ENCODE peak calls at places on chromosomes 16 and 17, in six cellular contexts. One of them, this sample, is unnamed. For H3K36me3, the result is how much of the 10 kb centered on the place peaks cover.

GRCh38 chr16:59907671-59908070 is 1173.6 kb upstream of the GOT2 start:
- DNase-seq in left lung: no peak
- DNase-seq in effector memory CD4-positive, alpha-beta T cell: no peak
- DNase-seq in CD4-positive, CD25-positive, alpha-beta regulatory T cell: no peak
- DNase-seq in fibroblast of lung: no peak
- DNase-seq in brain microvascular endothelial cell: no peak
- DNase-seq in this sample: no peak

GRCh38 chr17:57143919-57144318 is 58.9 kb downstream of the AKAP1 start:
- DNase-seq in brain microvascular endothelial cell: no peak
- DNase-seq in fibroblast of lung: no peak
- DNase-seq in CD4-positive, CD25-positive, alpha-beta regulatory T cell: no peak
- DNase-seq in effector memory CD4-positive, alpha-beta T cell: no peak
- DNase-seq in left lung: no peak
- DNase-seq in this sample: no peak

GRCh38 chr17:72719582-72720493 is 372.6 kb downstream of the SLC39A11 start:
- DNase-seq in effector memory CD4-positive, alpha-beta T cell: peak
- DNase-seq in left lung: no peak
- DNase-seq in brain microvascular endothelial cell: peak
- DNase-seq in fibroblast of lung: peak
- DNase-seq in CD4-positive, CD25-positive, alpha-beta regulatory T cell: peak
- DNase-seq in this sample: no peak

GRCh38 chr16:87881327-87882200 is 12.3 kb upstream of the SLC7A5 start:
- DNase-seq in fibroblast of lung: no peak
- DNase-seq in left lung: no peak
- DNase-seq in brain microvascular endothelial cell: no peak
- DNase-seq in effector memory CD4-positive, alpha-beta T cell: no peak
- DNase-seq in CD4-positive, CD25-positive, alpha-beta regulatory T cell: no peak
- DNase-seq in this sample: no peak

GRCh38 chr17:38911081-38911730 is 14.2 kb upstream of the LASP1NB start:
- DNase-seq in effector memory CD4-positive, alpha-beta T cell: no peak
- DNase-seq in brain microvascular endothelial cell: no peak
- DNase-seq in fibroblast of lung: no peak
- DNase-seq in left lung: no peak
- DNase-seq in CD4-positive, CD25-positive, alpha-beta regulatory T cell: no peak
- DNase-seq in this sample: no peak

GRCh38 chr16:75481475-75481874 is 13.8 kb downstream of the CHST6 start:
- DNase-seq in brain microvascular endothelial cell: no peak
- DNase-seq in CD4-positive, CD25-positive, alpha-beta regulatory T cell: no peak
- DNase-seq in left lung: peak
- DNase-seq in fibroblast of lung: no peak
- DNase-seq in effector memory CD4-positive, alpha-beta T cell: no peak
- DNase-seq in this sample: no peak

GRCh38 chr17:81180836-81181810 is 15.1 kb upstream of the AATK start:
- DNase-seq in effector memory CD4-positive, alpha-beta T cell: no peak
- DNase-seq in brain microvascular endothelial cell: no peak
- DNase-seq in CD4-positive, CD25-positive, alpha-beta regulatory T cell: no peak
- DNase-seq in left lung: no peak
- DNase-seq in fibroblast of lung: no peak
- DNase-seq in this sample: no peak

GRCh38 chr17:34902761-34903325 is 58.4 kb downstream of the CCT6B start:
- DNase-seq in brain microvascular endothelial cell: no peak
- DNase-seq in CD4-positive, CD25-positive, alpha-beta regulatory T cell: no peak
- DNase-seq in effector memory CD4-positive, alpha-beta T cell: no peak
- DNase-seq in left lung: no peak
- DNase-seq in fibroblast of lung: no peak
- DNase-seq in this sample: no peak

GRCh38 chr16:65125871-65126270 is 4.0 kb upstream of the CDH11 start:
- DNase-seq in left lung: no peak
- DNase-seq in CD4-positive, CD25-positive, alpha-beta regulatory T cell: no peak
- DNase-seq in fibroblast of lung: peak
- DNase-seq in effector memory CD4-positive, alpha-beta T cell: no peak
- DNase-seq in brain microvascular endothelial cell: no peak
- DNase-seq in this sample: no peak

GRCh38 chr17:44221862-44222111 is 2.3 kb upstream of the UBTF start:
- DNase-seq in CD4-positive, CD25-positive, alpha-beta regulatory T cell: no peak
- DNase-seq in left lung: no peak
- DNase-seq in effector memory CD4-positive, alpha-beta T cell: no peak
- DNase-seq in brain microvascular endothelial cell: no peak
- DNase-seq in fibroblast of lung: no peak
- DNase-seq in this sample: no peak

GRCh38 chr16:4369006-4369766 is 2.5 kb upstream of the VASN start:
- DNase-seq in CD4-positive, CD25-positive, alpha-beta regulatory T cell: no peak
- DNase-seq in brain microvascular endothelial cell: no peak
- DNase-seq in fibroblast of lung: no peak
- DNase-seq in effector memory CD4-positive, alpha-beta T cell: no peak
- DNase-seq in left lung: no peak
- DNase-seq in this sample: no peak

GRCh38 chr17:1592751-1593629 is 30.4 kb upstream of the PITPNA start:
- DNase-seq in fibroblast of lung: no peak
- DNase-seq in CD4-positive, CD25-positive, alpha-beta regulatory T cell: no peak
- DNase-seq in left lung: no peak
- DNase-seq in effector memory CD4-positive, alpha-beta T cell: no peak
- DNase-seq in brain microvascular endothelial cell: no peak
- DNase-seq in this sample: no peak

GRCh38 chr17:32769846-32770245 is 107.1 kb downstream of the MYO1D start:
- DNase-seq in fibroblast of lung: no peak
- DNase-seq in left lung: no peak
- DNase-seq in brain microvascular endothelial cell: no peak
- DNase-seq in CD4-positive, CD25-positive, alpha-beta regulatory T cell: no peak
- DNase-seq in effector memory CD4-positive, alpha-beta T cell: no peak
- DNase-seq in this sample: no peak

GRCh38 chr16:49354991-49355390 is 18.6 kb upstream of the C16orf78 start:
- DNase-seq in brain microvascular endothelial cell: no peak
- DNase-seq in effector memory CD4-positive, alpha-beta T cell: no peak
- DNase-seq in left lung: no peak
- DNase-seq in CD4-positive, CD25-positive, alpha-beta regulatory T cell: no peak
- DNase-seq in fibroblast of lung: no peak
- DNase-seq in this sample: no peak

GRCh38 chr17:51585514-51586104 is 325.3 kb downstream of the UTP18 start:
- DNase-seq in CD4-positive, CD25-positive, alpha-beta regulatory T cell: no peak
- DNase-seq in fibroblast of lung: no peak
- DNase-seq in brain microvascular endothelial cell: no peak
- DNase-seq in effector memory CD4-positive, alpha-beta T cell: no peak
- DNase-seq in left lung: no peak
- DNase-seq in this sample: peak

GRCh38 chr17:42221886-42222745 is 27.8 kb upstream of the GHDC start:
- DNase-seq in effector memory CD4-positive, alpha-beta T cell: peak
- DNase-seq in CD4-positive, CD25-positive, alpha-beta regulatory T cell: peak
- DNase-seq in fibroblast of lung: peak
- DNase-seq in brain microvascular endothelial cell: peak
- DNase-seq in left lung: no peak
- DNase-seq in this sample: peak

GRCh38 chr16:86410076-86410475 is 100.3 kb upstream of the FOXF1 start:
- DNase-seq in effector memory CD4-positive, alpha-beta T cell: no peak
- DNase-seq in CD4-positive, CD25-positive, alpha-beta regulatory T cell: no peak
- DNase-seq in fibroblast of lung: peak
- DNase-seq in brain microvascular endothelial cell: no peak
- DNase-seq in left lung: no peak
- DNase-seq in this sample: no peak

GRCh38 chr17:29977836-29978235 is 36.4 kb downstream of the EFCAB5 start:
- DNase-seq in brain microvascular endothelial cell: peak
- DNase-seq in left lung: no peak
- DNase-seq in CD4-positive, CD25-positive, alpha-beta regulatory T cell: no peak
- DNase-seq in fibroblast of lung: peak
- DNase-seq in effector memory CD4-positive, alpha-beta T cell: no peak
- DNase-seq in this sample: no peak

GRCh38 chr16:78180349-78180748 is 80.9 kb downstream of the WWOX start:
- DNase-seq in brain microvascular endothelial cell: no peak
- DNase-seq in left lung: no peak
- DNase-seq in effector memory CD4-positive, alpha-beta T cell: no peak
- DNase-seq in CD4-positive, CD25-positive, alpha-beta regulatory T cell: no peak
- DNase-seq in fibroblast of lung: no peak
- DNase-seq in this sample: no peak

GRCh38 chr16:30876867-30877266 is 17.0 kb downstream of the BCL7C start:
- DNase-seq in effector memory CD4-positive, alpha-beta T cell: no peak
- DNase-seq in left lung: no peak
- DNase-seq in brain microvascular endothelial cell: no peak
- DNase-seq in CD4-positive, CD25-positive, alpha-beta regulatory T cell: no peak
- DNase-seq in fibroblast of lung: no peak
- DNase-seq in this sample: no peak
- H3K4me3 ChIP-seq in effector memory CD4-positive, alpha-beta T cell: peak
- H3K4me3 ChIP-seq in left lung: peak
- H3K4me3 ChIP-seq in brain microvascular endothelial cell: no peak
- H3K4me3 ChIP-seq in CD4-positive, CD25-positive, alpha-beta regulatory T cell: peak
- H3K4me3 ChIP-seq in fibroblast of lung: peak
- H3K4me3 ChIP-seq in this sample: no peak

DNA sequence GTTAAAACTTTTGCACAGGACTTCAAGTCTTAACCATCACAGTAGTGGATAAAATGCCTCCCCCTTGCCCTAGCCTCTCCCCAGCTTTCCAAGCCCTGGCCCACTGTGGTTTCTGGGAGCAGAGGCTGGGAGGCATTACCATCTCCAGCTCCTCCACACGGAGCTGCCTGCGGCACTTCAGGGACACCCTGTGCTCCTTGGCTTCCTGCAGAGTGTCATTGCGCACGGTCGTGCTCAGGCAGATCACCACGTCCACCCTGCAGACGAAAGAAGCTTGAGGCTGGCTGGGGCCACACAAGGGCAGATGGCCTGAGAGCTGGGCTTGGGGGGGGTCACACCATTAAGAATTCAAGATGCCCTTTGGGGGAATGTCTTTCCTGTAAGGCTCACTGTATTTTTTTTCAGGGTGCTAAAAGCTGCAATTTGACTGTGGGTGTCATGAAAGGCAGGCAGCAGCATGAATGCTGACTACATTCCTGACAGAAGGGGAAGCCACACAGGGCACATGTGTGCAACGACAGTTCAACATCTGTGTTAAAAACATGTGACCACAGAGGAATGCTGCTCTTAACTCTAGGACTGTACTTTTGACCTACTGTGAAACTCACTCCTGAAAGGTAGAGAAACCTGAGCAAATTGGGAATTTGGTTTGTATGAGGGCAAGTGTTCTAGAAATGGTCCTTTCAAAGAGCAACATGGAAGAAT is 47.7 kb upstream of the CLEC18B start:
- DNase-seq in left lung: no peak
- DNase-seq in fibroblast of lung: no peak
- DNase-seq in CD4-positive, CD25-positive, alpha-beta regulatory T cell: no peak
- DNase-seq in effector memory CD4-positive, alpha-beta T cell: no peak
- DNase-seq in brain microvascular endothelial cell: no peak
- DNase-seq in this sample: no peak
- H3K36me3 ChIP-seq in left lung: under half
- H3K36me3 ChIP-seq in fibroblast of lung: under half
- H3K36me3 ChIP-seq in CD4-positive, CD25-positive, alpha-beta regulatory T cell: half or more
- H3K36me3 ChIP-seq in effector memory CD4-positive, alpha-beta T cell: half or more
- H3K36me3 ChIP-seq in brain microvascular endothelial cell: half or more
- H3K36me3 ChIP-seq in this sample: under half

GRCh38 chr16:14401839-14402115 is 228.3 kb downstream of the PARN start:
- DNase-seq in fibroblast of lung: no peak
- DNase-seq in effector memory CD4-positive, alpha-beta T cell: no peak
- DNase-seq in CD4-positive, CD25-positive, alpha-beta regulatory T cell: no peak
- DNase-seq in brain microvascular endothelial cell: no peak
- DNase-seq in left lung: peak
- DNase-seq in this sample: no peak

GRCh38 chr16:14398014-14398717 is 231.9 kb downstream of the PARN start:
- DNase-seq in brain microvascular endothelial cell: no peak
- DNase-seq in fibroblast of lung: no peak
- DNase-seq in effector memory CD4-positive, alpha-beta T cell: no peak
- DNase-seq in left lung: peak
- DNase-seq in CD4-positive, CD25-positive, alpha-beta regulatory T cell: no peak
- DNase-seq in this sample: no peak

GRCh38 chr16:14400285-14400977 is 229.6 kb downstream of the PARN start:
- DNase-seq in effector memory CD4-positive, alpha-beta T cell: no peak
- DNase-seq in fibroblast of lung: no peak
- DNase-seq in brain microvascular endothelial cell: no peak
- DNase-seq in CD4-positive, CD25-positive, alpha-beta regulatory T cell: no peak
- DNase-seq in left lung: peak
- DNase-seq in this sample: no peak

GRCh38 chr16:14394834-14395233 is 235.2 kb downstream of the PARN start:
- DNase-seq in effector memory CD4-positive, alpha-beta T cell: no peak
- DNase-seq in left lung: peak
- DNase-seq in brain microvascular endothelial cell: no peak
- DNase-seq in fibroblast of lung: no peak
- DNase-seq in CD4-positive, CD25-positive, alpha-beta regulatory T cell: no peak
- DNase-seq in this sample: no peak

DNA sequence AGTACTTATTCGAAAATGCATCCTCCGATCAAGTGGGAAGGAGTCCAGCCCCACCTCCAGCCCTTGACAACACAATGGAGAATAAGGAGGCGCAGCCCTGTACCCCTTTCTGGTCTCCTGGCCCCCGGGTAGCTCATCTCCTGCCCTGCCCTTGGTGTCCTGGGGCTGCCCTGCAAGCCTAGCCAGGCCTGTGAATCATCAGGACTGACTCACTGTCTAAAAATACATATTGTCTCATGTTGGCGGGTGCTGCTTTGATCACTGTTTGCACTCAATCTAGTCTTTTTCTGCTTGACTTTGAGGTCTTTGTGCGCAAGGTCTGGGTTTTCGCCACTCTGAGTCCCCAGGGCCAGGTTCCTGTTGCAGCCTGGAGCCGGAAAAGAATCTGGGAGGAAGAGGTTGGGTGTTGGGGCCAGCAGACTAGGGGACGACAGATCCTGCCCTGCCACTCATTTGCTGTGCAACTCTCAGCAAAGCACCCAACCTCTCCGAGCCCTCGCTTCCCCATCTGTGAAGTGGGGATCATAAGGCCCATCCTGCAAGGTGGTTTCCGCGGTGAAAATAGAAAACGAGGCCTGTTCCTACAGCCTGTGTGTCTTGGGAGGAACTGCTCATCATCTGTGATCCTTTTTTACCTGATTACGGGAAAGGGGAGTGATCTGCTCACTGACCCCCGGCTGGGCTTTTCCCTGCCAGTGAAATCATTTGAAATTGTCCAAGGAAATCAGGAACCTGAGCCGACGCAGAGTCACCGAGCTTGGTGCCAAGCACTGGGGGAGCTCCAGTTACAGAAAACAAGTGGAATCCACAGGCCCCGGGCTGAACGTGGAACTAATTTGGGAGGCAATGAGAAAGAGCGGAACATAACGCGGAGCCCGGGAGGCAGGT is 230.4 kb downstream of the PARN start:
- DNase-seq in fibroblast of lung: peak
- DNase-seq in brain microvascular endothelial cell: peak
- DNase-seq in left lung: peak
- DNase-seq in effector memory CD4-positive, alpha-beta T cell: no peak
- DNase-seq in CD4-positive, CD25-positive, alpha-beta regulatory T cell: no peak
- DNase-seq in this sample: no peak
- H3K4me3 ChIP-seq in fibroblast of lung: no peak
- H3K4me3 ChIP-seq in brain microvascular endothelial cell: no peak
- H3K4me3 ChIP-seq in left lung: no peak
- H3K4me3 ChIP-seq in effector memory CD4-positive, alpha-beta T cell: no peak
- H3K4me3 ChIP-seq in CD4-positive, CD25-positive, alpha-beta regulatory T cell: no peak
- H3K4me3 ChIP-seq in this sample: no peak

GRCh38 chr16:260326-260725 is 15.4 kb downstream of the RGS11 start:
- DNase-seq in brain microvascular endothelial cell: no peak
- DNase-seq in effector memory CD4-positive, alpha-beta T cell: no peak
- DNase-seq in fibroblast of lung: no peak
- DNase-seq in left lung: no peak
- DNase-seq in CD4-positive, CD25-positive, alpha-beta regulatory T cell: no peak
- DNase-seq in this sample: no peak

GRCh38 chr16:262121-262745 is 13.5 kb downstream of the RGS11 start:
- DNase-seq in effector memory CD4-positive, alpha-beta T cell: no peak
- DNase-seq in brain microvascular endothelial cell: no peak
- DNase-seq in fibroblast of lung: no peak
- DNase-seq in left lung: no peak
- DNase-seq in CD4-positive, CD25-positive, alpha-beta regulatory T cell: no peak
- DNase-seq in this sample: no peak

GRCh38 chr16:259226-259625 is 16.5 kb downstream of the RGS11 start:
- DNase-seq in brain microvascular endothelial cell: no peak
- DNase-seq in left lung: no peak
- DNase-seq in fibroblast of lung: no peak
- DNase-seq in CD4-positive, CD25-positive, alpha-beta regulatory T cell: no peak
- DNase-seq in effector memory CD4-positive, alpha-beta T cell: no peak
- DNase-seq in this sample: no peak

GRCh38 chr16:259814-260253 is 15.9 kb downstream of the RGS11 start:
- DNase-seq in brain microvascular endothelial cell: no peak
- DNase-seq in fibroblast of lung: no peak
- DNase-seq in left lung: no peak
- DNase-seq in CD4-positive, CD25-positive, alpha-beta regulatory T cell: no peak
- DNase-seq in effector memory CD4-positive, alpha-beta T cell: no peak
- DNase-seq in this sample: no peak

GRCh38 chr16:261031-261691 is 14.6 kb downstream of the RGS11 start:
- DNase-seq in fibroblast of lung: no peak
- DNase-seq in brain microvascular endothelial cell: no peak
- DNase-seq in CD4-positive, CD25-positive, alpha-beta regulatory T cell: no peak
- DNase-seq in effector memory CD4-positive, alpha-beta T cell: no peak
- DNase-seq in left lung: no peak
- DNase-seq in this sample: no peak
- H3K36me3 ChIP-seq in fibroblast of lung: under half
- H3K36me3 ChIP-seq in brain microvascular endothelial cell: under half
- H3K36me3 ChIP-seq in CD4-positive, CD25-positive, alpha-beta regulatory T cell: under half
- H3K36me3 ChIP-seq in effector memory CD4-positive, alpha-beta T cell: under half
- H3K36me3 ChIP-seq in left lung: under half
- H3K36me3 ChIP-seq in this sample: under half